ENCODE peak calls at places on chromosome 22, in six cellular contexts. One of them, this sample, is unnamed.

GRCh38 chr22:21449531-21450319 is 17.5 kb upstream of the TMEM191C start:
- DNase-seq in HAP-1: peak
- DNase-seq in dorsolateral prefrontal cortex: peak
- DNase-seq in caudate nucleus: no peak
- DNase-seq in NCI-H460: no peak
- DNase-seq in nucleus accumbens: no peak
- DNase-seq in this sample: no peak

GRCh38 chr22:29266564-29267461 is 968 bp downstream of the RHBDD3 start:
- DNase-seq in caudate nucleus: no peak
- DNase-seq in NCI-H460: no peak
- DNase-seq in nucleus accumbens: no peak
- DNase-seq in dorsolateral prefrontal cortex: no peak
- DNase-seq in HAP-1: peak
- DNase-seq in this sample: no peak

GRCh38 chr22:36977401-36977861 is 41.8 kb downstream of the TST start:
- DNase-seq in HAP-1: peak
- DNase-seq in dorsolateral prefrontal cortex: peak
- DNase-seq in NCI-H460: peak
- DNase-seq in nucleus accumbens: no peak
- DNase-seq in caudate nucleus: no peak
- DNase-seq in this sample: no peak

GRCh38 chr22:20247010-20247505 is 21.1 kb downstream of the RTN4R start:
- DNase-seq in NCI-H460: no peak
- DNase-seq in dorsolateral prefrontal cortex: peak
- DNase-seq in nucleus accumbens: no peak
- DNase-seq in HAP-1: no peak
- DNase-seq in caudate nucleus: no peak
- DNase-seq in this sample: no peak

GRCh38 chr22:38850941-38851849 is 7.4 kb upstream of the NPTXR start:
- DNase-seq in caudate nucleus: no peak
- DNase-seq in HAP-1: no peak
- DNase-seq in dorsolateral prefrontal cortex: no peak
- DNase-seq in nucleus accumbens: no peak
- DNase-seq in NCI-H460: no peak
- DNase-seq in this sample: no peak

GRCh38 chr22:42673898-42674390 is 24.8 kb upstream of the CYB5R3 start:
- DNase-seq in dorsolateral prefrontal cortex: no peak
- DNase-seq in HAP-1: no peak
- DNase-seq in nucleus accumbens: no peak
- DNase-seq in caudate nucleus: no peak
- DNase-seq in NCI-H460: no peak
- DNase-seq in this sample: no peak

GRCh38 chr22:35072939-35073338 is 7.0 kb downstream of the ISX start:
- DNase-seq in nucleus accumbens: no peak
- DNase-seq in NCI-H460: no peak
- DNase-seq in HAP-1: no peak
- DNase-seq in dorsolateral prefrontal cortex: no peak
- DNase-seq in caudate nucleus: no peak
- DNase-seq in this sample: no peak

GRCh38 chr22:45717787-45718186 is 46.2 kb downstream of the ATXN10 start:
- DNase-seq in NCI-H460: peak
- DNase-seq in dorsolateral prefrontal cortex: no peak
- DNase-seq in nucleus accumbens: no peak
- DNase-seq in HAP-1: no peak
- DNase-seq in caudate nucleus: no peak
- DNase-seq in this sample: no peak

GRCh38 chr22:19757140-19757984 is 3.2 kb upstream of the TBX1 start:
- DNase-seq in NCI-H460: no peak
- DNase-seq in caudate nucleus: no peak
- DNase-seq in dorsolateral prefrontal cortex: no peak
- DNase-seq in HAP-1: no peak
- DNase-seq in nucleus accumbens: no peak
- DNase-seq in this sample: no peak

GRCh38 chr22:20867179-20868099 is 8.6 kb downstream of the SNAP29 start:
- DNase-seq in nucleus accumbens: no peak
- DNase-seq in HAP-1: no peak
- DNase-seq in NCI-H460: no peak
- DNase-seq in dorsolateral prefrontal cortex: no peak
- DNase-seq in caudate nucleus: no peak
- DNase-seq in this sample: peak

GRCh38 chr22:35140879-35141745 is 75.2 kb downstream of the ISX start:
- DNase-seq in caudate nucleus: no peak
- DNase-seq in nucleus accumbens: no peak
- DNase-seq in dorsolateral prefrontal cortex: no peak
- DNase-seq in HAP-1: no peak
- DNase-seq in NCI-H460: no peak
- DNase-seq in this sample: no peak

GRCh38 chr22:42060489-42060888 is 10.1 kb downstream of the NAGA start:
- DNase-seq in HAP-1: no peak
- DNase-seq in caudate nucleus: no peak
- DNase-seq in nucleus accumbens: no peak
- DNase-seq in dorsolateral prefrontal cortex: no peak
- DNase-seq in NCI-H460: no peak
- DNase-seq in this sample: no peak

GRCh38 chr22:39188809-39189208 is 36.3 kb upstream of the CBX7 start:
- DNase-seq in caudate nucleus: no peak
- DNase-seq in HAP-1: no peak
- DNase-seq in dorsolateral prefrontal cortex: no peak
- DNase-seq in NCI-H460: no peak
- DNase-seq in nucleus accumbens: no peak
- DNase-seq in this sample: no peak

GRCh38 chr22:30048711-30049110 is 31.6 kb upstream of the HORMAD2 start:
- DNase-seq in nucleus accumbens: no peak
- DNase-seq in dorsolateral prefrontal cortex: no peak
- DNase-seq in NCI-H460: no peak
- DNase-seq in caudate nucleus: no peak
- DNase-seq in HAP-1: no peak
- DNase-seq in this sample: no peak

GRCh38 chr22:19958083-19959042 is 16.7 kb upstream of the TXNRD2 start:
- DNase-seq in NCI-H460: no peak
- DNase-seq in dorsolateral prefrontal cortex: no peak
- DNase-seq in nucleus accumbens: no peak
- DNase-seq in HAP-1: no peak
- DNase-seq in caudate nucleus: no peak
- DNase-seq in this sample: no peak

GRCh38 chr22:27241430-27242110 is 560.0 kb downstream of the MN1 start:
- DNase-seq in dorsolateral prefrontal cortex: no peak
- DNase-seq in caudate nucleus: no peak
- DNase-seq in HAP-1: no peak
- DNase-seq in NCI-H460: no peak
- DNase-seq in nucleus accumbens: peak
- DNase-seq in this sample: peak

GRCh38 chr22:22357024-22357868 is 112.7 kb downstream of the VPREB1 start:
- DNase-seq in dorsolateral prefrontal cortex: peak
- DNase-seq in caudate nucleus: peak
- DNase-seq in HAP-1: peak
- DNase-seq in NCI-H460: peak
- DNase-seq in nucleus accumbens: peak
- DNase-seq in this sample: peak

GRCh38 chr22:23522642-23523251 is 57.3 kb downstream of the IGLL1 start:
- DNase-seq in NCI-H460: no peak
- DNase-seq in HAP-1: no peak
- DNase-seq in dorsolateral prefrontal cortex: peak
- DNase-seq in nucleus accumbens: no peak
- DNase-seq in caudate nucleus: no peak
- DNase-seq in this sample: no peak

GRCh38 chr22:17882727-17883126 is 108.5 kb upstream of the BID start:
- DNase-seq in caudate nucleus: no peak
- DNase-seq in HAP-1: no peak
- DNase-seq in dorsolateral prefrontal cortex: no peak
- DNase-seq in nucleus accumbens: no peak
- DNase-seq in NCI-H460: no peak
- DNase-seq in this sample: no peak

GRCh38 chr22:17358394-17358793 is 10.9 kb upstream of the CECR2 start:
- DNase-seq in NCI-H460: no peak
- DNase-seq in caudate nucleus: no peak
- DNase-seq in nucleus accumbens: no peak
- DNase-seq in dorsolateral prefrontal cortex: no peak
- DNase-seq in HAP-1: no peak
- DNase-seq in this sample: no peak

GRCh38 chr22:49928571-49929552 is 10.4 kb downstream of the CRELD2 start:
- DNase-seq in nucleus accumbens: no peak
- DNase-seq in HAP-1: no peak
- DNase-seq in dorsolateral prefrontal cortex: no peak
- DNase-seq in caudate nucleus: no peak
- DNase-seq in NCI-H460: no peak
- DNase-seq in this sample: no peak

GRCh38 chr22:22037740-22038139 is 55.2 kb upstream of the TOP3B start:
- DNase-seq in caudate nucleus: no peak
- DNase-seq in NCI-H460: no peak
- DNase-seq in dorsolateral prefrontal cortex: no peak
- DNase-seq in nucleus accumbens: no peak
- DNase-seq in HAP-1: no peak
- DNase-seq in this sample: no peak

GRCh38 chr22:17962168-17962567 is 62.2 kb downstream of the MICAL3 start:
- DNase-seq in NCI-H460: no peak
- DNase-seq in dorsolateral prefrontal cortex: no peak
- DNase-seq in HAP-1: no peak
- DNase-seq in caudate nucleus: no peak
- DNase-seq in nucleus accumbens: no peak
- DNase-seq in this sample: no peak

GRCh38 chr22:36221799-36222751 is 17.3 kb downstream of the APOL2 start:
- DNase-seq in nucleus accumbens: no peak
- DNase-seq in dorsolateral prefrontal cortex: no peak
- DNase-seq in NCI-H460: peak
- DNase-seq in HAP-1: peak
- DNase-seq in caudate nucleus: no peak
- DNase-seq in this sample: peak

GRCh38 chr22:33674357-33674756 is 245.9 kb downstream of the LARGE1 start:
- DNase-seq in NCI-H460: no peak
- DNase-seq in nucleus accumbens: no peak
- DNase-seq in dorsolateral prefrontal cortex: no peak
- DNase-seq in caudate nucleus: no peak
- DNase-seq in HAP-1: no peak
- DNase-seq in this sample: no peak

GRCh38 chr22:29050457-29050856 is 11.2 kb downstream of the C22orf31 start:
- DNase-seq in HAP-1: no peak
- DNase-seq in caudate nucleus: no peak
- DNase-seq in dorsolateral prefrontal cortex: no peak
- DNase-seq in nucleus accumbens: no peak
- DNase-seq in NCI-H460: no peak
- DNase-seq in this sample: no peak

GRCh38 chr22:29879738-29880137 is 3.2 kb upstream of the MTMR3 start:
- DNase-seq in caudate nucleus: no peak
- DNase-seq in nucleus accumbens: no peak
- DNase-seq in HAP-1: no peak
- DNase-seq in NCI-H460: no peak
- DNase-seq in dorsolateral prefrontal cortex: no peak
- DNase-seq in this sample: no peak

GRCh38 chr22:22397292-22397870 is 111.2 kb downstream of the ZNF280B start:
- DNase-seq in dorsolateral prefrontal cortex: peak
- DNase-seq in HAP-1: no peak
- DNase-seq in nucleus accumbens: peak
- DNase-seq in NCI-H460: no peak
- DNase-seq in caudate nucleus: peak
- DNase-seq in this sample: peak

GRCh38 chr22:35480627-35481565 is 59.7 kb upstream of the RASD2 start:
- DNase-seq in dorsolateral prefrontal cortex: no peak
- DNase-seq in nucleus accumbens: no peak
- DNase-seq in caudate nucleus: no peak
- DNase-seq in HAP-1: no peak
- DNase-seq in NCI-H460: no peak
- DNase-seq in this sample: no peak

GRCh38 chr22:16608931-16609330 is 16.3 kb upstream of the CCT8L2 start:
- DNase-seq in HAP-1: no peak
- DNase-seq in NCI-H460: no peak
- DNase-seq in nucleus accumbens: no peak
- DNase-seq in dorsolateral prefrontal cortex: no peak
- DNase-seq in caudate nucleus: no peak
- DNase-seq in this sample: no peak

GRCh38 chr22:33653525-33654063 is 266.7 kb downstream of the LARGE1 start:
- DNase-seq in nucleus accumbens: no peak
- DNase-seq in dorsolateral prefrontal cortex: no peak
- DNase-seq in NCI-H460: no peak
- DNase-seq in caudate nucleus: no peak
- DNase-seq in HAP-1: no peak
- DNase-seq in this sample: no peak

GRCh38 chr22:30825711-30826505 is 131.2 kb downstream of the OSBP2 start:
- DNase-seq in NCI-H460: no peak
- DNase-seq in nucleus accumbens: no peak
- DNase-seq in dorsolateral prefrontal cortex: no peak
- DNase-seq in caudate nucleus: no peak
- DNase-seq in HAP-1: no peak
- DNase-seq in this sample: no peak

GRCh38 chr22:23251445-23252093 is 71.3 kb downstream of the BCR start:
- DNase-seq in caudate nucleus: no peak
- DNase-seq in NCI-H460: no peak
- DNase-seq in nucleus accumbens: no peak
- DNase-seq in dorsolateral prefrontal cortex: no peak
- DNase-seq in HAP-1: no peak
- DNase-seq in this sample: no peak

GRCh38 chr22:40407831-40408717 is 37.7 kb downstream of the SGSM3 start:
- DNase-seq in dorsolateral prefrontal cortex: no peak
- DNase-seq in nucleus accumbens: no peak
- DNase-seq in HAP-1: no peak
- DNase-seq in caudate nucleus: no peak
- DNase-seq in NCI-H460: no peak
- DNase-seq in this sample: no peak